ENCODE peak calls at places on chromosomes 6 and 20, in ten cellular contexts. D, P, A, R, G, Q, L, H, U and C are unnamed samples.

GRCh38 chr20:43590036-43590391 is 723 bp upstream of the IFT52 start:
- DNase-seq in D (peak; percentile 38), Q (peak; percentile 1), A (no peak), P (no peak), H (no peak), R (peak; percentile 30), U (no peak), G (peak; percentile 19), L (peak; percentile 4), C (peak; percentile 17)

GRCh38 chr20:37319120-37319717 is 26.7 kb upstream of the SRC start:
- DNase-seq in P (no peak), U (no peak), D (no peak), R (no peak), G (no peak), L (no peak), A (no peak), Q (no peak), H (no peak), C (no peak)

GRCh38 chr20:8132632-8133587 is 844 bp downstream of the PLCB1 start:
- DNase-seq in R (no peak), U (peak; percentile 21), Q (peak; percentile 25), P (peak; percentile 38), G (peak; percentile 28), L (no peak), A (no peak), H (no peak), D (no peak), C (peak; percentile 22)

GRCh38 chr20:64226686-64227576 is 28.6 kb upstream of the PCMTD2 start:
- DNase-seq in D (no peak), G (no peak), U (no peak), H (peak; percentile 1), L (no peak), A (peak; percentile 14), P (no peak), R (no peak), Q (peak; percentile 10), C (no peak)

GRCh38 chr20:32567384-32568178 is 17.6 kb downstream of the NOL4L start:
- DNase-seq in L (no peak), R (no peak), A (no peak), U (no peak), Q (no peak), P (no peak), H (no peak), D (no peak), G (no peak), C (no peak)

GRCh38 chr6:104784884-104785283 is 74.8 kb downstream of the HACE1 start:
- DNase-seq in D (no peak), L (no peak), H (no peak), U (no peak), P (no peak), R (no peak), G (no peak), Q (no peak), A (no peak), C (no peak)

GRCh38 chr6:95768539-95768938 is 191.2 kb downstream of the MANEA start:
- DNase-seq in P (no peak), U (no peak), A (no peak), Q (no peak), R (no peak), L (no peak), H (no peak), D (no peak), G (peak; percentile 71), C (no peak)

GRCh38 chr6:39301606-39302005 is 12.6 kb downstream of the KCNK17 start:
- DNase-seq in P (no peak), L (no peak), Q (no peak), G (peak; percentile 83), H (no peak), U (no peak), A (no peak), D (no peak), R (peak; percentile 52), C (no peak)

GRCh38 chr6:119296036-119297035 is 53.2 kb downstream of the MAN1A1 start:
- DNase-seq in D (no peak), R (no peak), Q (no peak), L (no peak), G (no peak), A (no peak), H (no peak), U (no peak), P (no peak), C (no peak)

GRCh38 chr6:28940294-28940858 is 16.6 kb upstream of the TRIM27 start:
- DNase-seq in U (peak; percentile 69), D (no peak), P (no peak), R (no peak), A (no peak), L (no peak), Q (no peak), G (peak; percentile 56), H (no peak), C (no peak)

GRCh38 chr6:118092086-118092485 is 185.0 kb downstream of the SLC35F1 start:
- DNase-seq in L (no peak), R (no peak), Q (no peak), P (no peak), G (no peak), H (no peak), D (no peak), A (no peak), U (no peak), C (no peak)

GRCh38 chr20:57387945-57388351 is 3.2 kb upstream of the RBM38 start:
- DNase-seq in Q (no peak), L (no peak), H (no peak), D (no peak), A (no peak), R (no peak), P (no peak), U (no peak), G (no peak), C (no peak)

GRCh38 chr20:46128310-46129151 is 10.4 kb downstream of the CD40 start:
- DNase-seq in G (peak; percentile 71), R (peak; percentile 69), A (no peak), D (no peak), Q (no peak), P (peak; percentile 27), U (peak; percentile 27), H (no peak), L (no peak), C (no peak)

GRCh38 chr6:90156861-90157260 is 139.8 kb downstream of the BACH2 start:
- DNase-seq in P (no peak), L (no peak), R (no peak), A (no peak), U (peak; percentile 47), Q (peak; percentile 38), H (no peak), D (no peak), G (no peak), C (no peak)

GRCh38 chr20:38926934-38927616 is 858 bp downstream of the FAM83D start:
- DNase-seq in G (no peak), H (no peak), P (no peak), Q (no peak), A (no peak), R (no peak), U (peak; percentile 36), L (no peak), D (no peak), C (no peak)

GRCh38 chr6:93164781-93165180 is 254.6 kb downstream of the EPHA7 start:
- DNase-seq in G (no peak), L (no peak), D (no peak), U (no peak), H (no peak), R (no peak), A (no peak), Q (no peak), P (no peak), C (no peak)

GRCh38 chr6:1624848-1625341 is 15.2 kb downstream of the FOXC1 start:
- DNase-seq in R (no peak), D (no peak), G (no peak), L (no peak), Q (no peak), A (no peak), H (no peak), P (no peak), U (peak; percentile 21), C (no peak)

GRCh38 chr6:34066772-34067770 is 78.8 kb downstream of the GRM4 start:
- DNase-seq in G (no peak), U (no peak), R (no peak), P (no peak), A (no peak), Q (no peak), H (no peak), L (no peak), D (no peak), C (no peak)

GRCh38 chr6:38177885-38178583 is 358.5 kb downstream of the ZFAND3 start:
- DNase-seq in U (no peak), G (peak; percentile 8), Q (no peak), A (no peak), P (no peak), D (no peak), L (no peak), R (no peak), H (no peak), C (no peak)

GRCh38 chr6:107820571-107821261 is 3.4 kb downstream of the SCML4 start:
- DNase-seq in P (no peak), G (no peak), U (peak; percentile 50), Q (peak; percentile 36), D (peak; percentile 44), R (no peak), H (no peak), L (no peak), A (no peak), C (no peak)

GRCh38 chr20:11850901-11851300 is 66.8 kb upstream of the BTBD3 start:
- DNase-seq in G (no peak), Q (no peak), P (no peak), A (no peak), R (no peak), L (no peak), D (no peak), U (no peak), H (no peak), C (no peak)

GRCh38 chr6:149483302-149483701 is 1.5 kb downstream of the ZC3H12D start:
- DNase-seq in G (no peak), A (no peak), D (no peak), Q (no peak), L (no peak), P (no peak), H (no peak), U (no peak), R (no peak), C (no peak)

GRCh38 chr6:15351631-15352030 is 105.8 kb downstream of the JARID2 start:
- DNase-seq in D (no peak), G (no peak), H (no peak), U (no peak), L (no peak), A (no peak), P (peak; percentile 45), Q (no peak), R (no peak), C (peak; percentile 47)

GRCh38 chr20:62875419-62876355 is 14.1 kb upstream of the TCFL5 start:
- DNase-seq in P (peak; percentile 82), R (peak; percentile 99), G (peak; percentile 83), H (no peak), A (no peak), U (peak; percentile 22), L (peak; percentile 86), Q (peak; percentile 21), D (peak; percentile 73), C (peak; percentile 88)

GRCh38 chr6:119610265-119610664 is 260.7 kb upstream of the MAN1A1 start:
- DNase-seq in H (no peak), R (no peak), L (no peak), G (no peak), D (no peak), P (no peak), U (no peak), Q (no peak), A (no peak), C (no peak)

GRCh38 chr20:32482251-32483220 is 102.6 kb downstream of the NOL4L start:
- DNase-seq in G (peak; percentile 62), L (no peak), P (peak; percentile 67), H (no peak), U (peak; percentile 57), Q (peak; percentile 36), D (peak; percentile 1), A (no peak), R (peak; percentile 76), C (no peak)

GRCh38 chr6:52560462-52560861 is 16.4 kb downstream of the TRAM2 start:
- DNase-seq in P (no peak), G (no peak), A (no peak), H (no peak), D (no peak), R (no peak), Q (no peak), L (no peak), U (no peak), C (no peak)

GRCh38 chr6:136307351-136307750 is 17.7 kb upstream of the BCLAF1 start:
- DNase-seq in P (no peak), G (no peak), A (no peak), U (no peak), H (no peak), R (no peak), L (peak; percentile 29), D (peak; percentile 71), Q (no peak), C (no peak)